ENCODE peak calls at places on chromosomes 13 and 19, in six cellular contexts. F, A, V, P, E and U are unnamed samples.
A peak's percentile ranks its signal among the peaks of the same experiment; 100 is the strongest.

GRCh38 chr13:26950968-26951367 is 190.4 kb upstream of the GPR12 start:
- DNase-seq in V (no peak), A (no peak), F (no peak), P (no peak), E (no peak), U (no peak)

GRCh38 chr19:51292971-51293370 is 18.5 kb upstream of the IGLON5 start:
- DNase-seq in E (no peak), A (no peak), P (no peak), F (no peak), V (no peak), U (no peak)

GRCh38 chr19:12137541-12137940 is 2.6 kb downstream of the ZNF20 start:
- DNase-seq in V (peak; percentile 13), F (no peak), P (no peak), A (no peak), E (peak; percentile 67), U (peak; percentile 61)

GRCh38 chr13:22243519-22244197 is 572.8 kb downstream of the FGF9 start:
- DNase-seq in E (no peak), F (no peak), P (no peak), V (no peak), A (no peak), U (no peak)

GRCh38 chr19:42634409-42635232 is 39.9 kb upstream of the CEACAM8 start:
- DNase-seq in E (peak; percentile 32), A (no peak), P (peak; percentile 2), V (peak; percentile 43), F (peak; percentile 73), U (peak; percentile 37)

GRCh38 chr19:1046117-1046626 is 6.3 kb downstream of the ABCA7 start:
- DNase-seq in F (no peak), P (no peak), E (peak; percentile 60), V (no peak), A (no peak), U (no peak)

GRCh38 chr13:81116461-81117282 is 775.7 kb upstream of the SPRY2 start:
- DNase-seq in E (no peak), A (no peak), F (no peak), P (no peak), V (no peak), U (no peak)

GRCh38 chr13:104757712-104758111 is 1691.5 kb upstream of the SLC10A2 start:
- DNase-seq in F (no peak), A (no peak), E (no peak), P (peak; percentile 62), V (no peak), U (no peak)

GRCh38 chr19:3810708-3811355 is 24.7 kb upstream of the MATK start:
- DNase-seq in V (no peak), F (no peak), P (no peak), E (no peak), A (no peak), U (no peak)
- TF ChIP-seq MYC in V (no peak), F (no peak), P (no peak), E (no peak), A (no peak), U (no peak)

GRCh38 chr13:37381502-37381901 is 217.1 kb downstream of the POSTN start:
- DNase-seq in V (no peak), A (no peak), P (no peak), F (no peak), E (no peak), U (no peak)

GRCh38 chr13:37383856-37384255 is 214.7 kb downstream of the POSTN start:
- DNase-seq in V (no peak), P (no peak), A (no peak), F (no peak), E (no peak), U (no peak)

GRCh38 chr13:37382156-37382555 is 216.4 kb downstream of the POSTN start:
- DNase-seq in P (no peak), A (no peak), E (no peak), V (no peak), F (no peak), U (no peak)

GRCh38 chr13:37385248-37385647 is 213.3 kb downstream of the POSTN start:
- DNase-seq in A (no peak), V (no peak), P (no peak), E (no peak), F (no peak), U (no peak)

DNA sequence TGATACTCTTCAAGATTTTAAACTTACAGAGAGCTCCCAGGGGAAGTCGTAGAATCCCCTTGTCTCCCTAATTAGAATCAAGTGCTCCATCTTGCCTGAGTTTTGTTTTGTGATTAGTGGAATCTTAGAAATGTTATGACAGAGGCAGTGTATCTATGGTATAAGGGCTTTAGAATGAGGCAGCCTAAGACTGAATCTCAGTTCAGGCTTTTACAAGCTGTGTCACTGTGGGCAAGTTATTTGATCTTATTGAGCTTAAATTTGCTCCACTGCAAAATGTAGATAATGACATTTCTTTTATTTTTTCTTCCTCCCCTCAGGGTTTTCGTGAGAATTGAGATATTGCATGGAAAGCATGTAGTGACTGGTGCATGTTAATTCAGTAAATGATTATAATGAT is 215.5 kb downstream of the POSTN start:
- DNase-seq in P (no peak), E (no peak), F (no peak), V (no peak), A (no peak), U (no peak)
- TF ChIP-seq MYC in P (no peak), E (no peak), F (no peak), V (no peak), A (no peak), U (no peak)

GRCh38 chr19:48805452-48805851 is 5.4 kb downstream of the BCAT2 start:
- DNase-seq in F (no peak), A (no peak), V (peak; percentile 59), E (no peak), P (no peak), U (no peak)

GRCh38 chr19:48810151-48810550 is 678 bp downstream of the BCAT2 start:
- DNase-seq in P (peak; percentile 13), V (no peak), F (no peak), E (no peak), A (no peak), U (no peak)

GRCh38 chr19:48806818-48807589 is 3.8 kb downstream of the BCAT2 start:
- DNase-seq in E (peak; percentile 88), V (peak; percentile 47), A (no peak), P (no peak), F (no peak), U (peak; percentile 63)

GRCh38 chr19:48806518-48806817 is 4.4 kb downstream of the BCAT2 start:
- DNase-seq in E (no peak), P (peak; percentile 39), A (no peak), V (peak; percentile 54), F (peak; percentile 76), U (no peak)

GRCh38 chr19:48807590-48808308 is 3.1 kb downstream of the BCAT2 start:
- DNase-seq in E (peak; percentile 50), F (no peak), A (no peak), V (peak; percentile 32), P (no peak), U (peak; percentile 41)
- TF ChIP-seq MYC in E (no peak), F (no peak), A (no peak), V (no peak), P (no peak), U (no peak)

GRCh38 chr19:4567584-4568071 is 8.1 kb upstream of the SEMA6B start:
- DNase-seq in A (no peak), V (peak; percentile 86), E (peak; percentile 40), P (peak; percentile 91), F (no peak), U (peak; percentile 46)
- TF ChIP-seq MYC in A (no peak), V (peak; percentile 33), E (no peak), P (no peak), F (no peak), U (no peak)

GRCh38 chr19:53467138-53467502 is 413 bp upstream of the ZNF813 start:
- DNase-seq in F (no peak), P (no peak), E (no peak), V (peak; percentile 19), A (no peak), U (no peak)
- TF ChIP-seq MYC in F (no peak), P (no peak), E (no peak), V (no peak), A (no peak), U (no peak)

DNA sequence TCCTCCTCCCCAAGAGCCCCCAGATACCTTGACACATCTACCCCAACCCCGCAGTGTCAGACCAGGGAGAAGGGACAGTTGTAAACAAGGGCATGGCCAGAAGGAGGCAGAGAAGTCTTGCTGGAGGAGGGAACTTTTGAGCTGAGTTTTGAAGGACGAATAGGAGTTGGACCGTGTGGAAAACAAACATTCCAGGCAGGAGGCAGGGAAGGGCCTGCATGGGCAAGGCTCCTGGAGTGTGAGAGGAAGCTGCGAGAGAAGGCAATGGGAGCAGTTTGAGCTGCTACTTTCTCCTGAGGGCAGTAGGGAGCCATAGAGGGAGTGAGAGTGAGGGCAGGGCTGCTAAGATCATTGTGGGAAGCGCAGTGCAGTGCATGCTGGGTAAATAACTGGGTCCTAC is 23.3 kb downstream of the IL12RB1 start:
- DNase-seq in P (no peak), V (peak; percentile 36), F (no peak), A (no peak), E (peak; percentile 50), U (peak; percentile 42)
- TF ChIP-seq MYC in P (no peak), V (no peak), F (no peak), A (no peak), E (no peak), U (no peak)

DNA sequence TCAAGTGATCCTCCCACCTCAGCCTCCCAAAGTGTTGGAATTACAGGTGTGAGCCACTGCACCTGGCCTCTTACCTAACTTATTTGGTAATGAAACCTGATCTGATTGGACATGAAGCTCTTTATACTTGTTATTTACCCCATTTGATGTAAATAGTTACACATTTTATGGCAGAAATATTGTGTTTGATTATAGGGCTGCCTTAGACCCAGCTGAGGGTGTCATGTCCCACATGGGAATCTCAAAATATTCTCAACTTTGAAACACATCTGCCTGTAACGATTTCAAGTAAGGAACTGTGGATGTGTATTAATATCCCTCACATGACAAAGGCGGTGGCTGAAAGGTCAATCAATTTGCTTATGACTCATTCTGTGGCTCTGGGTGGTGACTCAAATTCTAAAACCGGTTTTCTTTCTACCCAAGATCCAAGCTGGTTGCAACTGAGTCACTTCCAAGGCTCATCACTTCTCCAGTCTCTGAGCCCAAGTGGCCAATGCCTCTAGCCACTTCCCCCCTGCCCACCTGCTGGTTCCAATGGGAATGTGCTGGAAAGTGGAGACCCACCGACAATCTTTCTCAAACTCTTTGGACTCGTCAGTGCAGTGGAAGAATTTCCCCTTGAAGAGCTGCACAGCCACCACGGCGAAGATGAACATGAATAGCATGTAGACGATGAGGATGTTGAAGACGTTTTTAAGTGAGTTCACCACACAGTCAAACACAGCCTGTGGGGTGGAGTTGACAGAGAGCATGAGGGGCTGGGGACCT is 110.9 kb downstream of the IER2 start:
- DNase-seq in E (no peak), A (peak; percentile 79), F (peak; percentile 58), P (peak; percentile 57), V (peak; percentile 51), U (peak; percentile 83)
- TF ChIP-seq MYC in E (no peak), A (no peak), F (no peak), P (no peak), V (no peak), U (no peak)

GRCh38 chr13:36819811-36820140 is 754 bp downstream of the RFXAP start:
- DNase-seq in V (peak; percentile 9), F (no peak), A (no peak), P (no peak), E (no peak), U (peak; percentile 74)
- TF ChIP-seq MYC in V (no peak), F (no peak), A (no peak), P (no peak), E (no peak), U (no peak)